ENCODE peak calls at places on chromosomes 16 and 17, in nine cellular contexts. S, B, E, Q, Z, G, F, A and I are unnamed samples.
A peak's percentile ranks its signal among the peaks of the same experiment; 100 is the strongest.

GRCh38 chr17:57676543-57676942 is 68.6 kb downstream of the CCDC182 start:
- DNase-seq in S (no peak), B (no peak), E (no peak), Q (no peak), Z (no peak), G (no peak), F (no peak), A (no peak), I (no peak)

GRCh38 chr17:41307647-41308046 is 1.5 kb downstream of the KRTAP16-1 start:
- DNase-seq in S (no peak), B (no peak), E (no peak), Q (no peak), Z (peak; percentile 13), G (no peak), F (no peak), A (peak; percentile 55), I (no peak)

GRCh38 chr17:50352072-50352692 is 6.3 kb downstream of the XYLT2 start:
- DNase-seq in S (no peak), B (no peak), E (no peak), Q (no peak), Z (no peak), G (no peak), F (peak; percentile 16), A (peak; percentile 25), I (no peak)

GRCh38 chr16:3021449-3022207 is 1.5 kb downstream of the TNFRSF12A start:
- DNase-seq in S (peak; percentile 76), B (peak; percentile 90), E (peak; percentile 90), Q (peak; percentile 91), Z (peak; percentile 88), G (peak; percentile 81), F (peak; percentile 87), A (peak; percentile 43), I (peak; percentile 82)

GRCh38 chr16:3266873-3267537 is 10.6 kb upstream of the MEFV start:
- DNase-seq in S (no peak), B (no peak), E (peak; percentile 57), Q (no peak), Z (no peak), G (no peak), F (no peak), A (peak; percentile 11), I (peak; percentile 19)

GRCh38 chr17:66309793-66310192 is 7.4 kb downstream of the PRKCA start:
- DNase-seq in S (no peak), B (no peak), E (no peak), Q (no peak), Z (no peak), G (no peak), F (no peak), A (no peak), I (no peak)

GRCh38 chr17:19017401-19017800 is 12.8 kb upstream of the FAM83G start:
- DNase-seq in S (no peak), B (no peak), E (no peak), Q (no peak), Z (no peak), G (no peak), F (no peak), A (no peak), I (no peak)

GRCh38 chr17:67312265-67312664 is 54.1 kb downstream of the PSMD12 start:
- DNase-seq in S (no peak), B (no peak), E (no peak), Q (no peak), Z (no peak), G (no peak), F (no peak), A (no peak), I (no peak)

GRCh38 chr16:30490210-30490609 is 17.7 kb downstream of the ITGAL start:
- DNase-seq in S (no peak), B (no peak), E (no peak), Q (no peak), Z (no peak), G (no peak), F (no peak), A (no peak), I (no peak)

GRCh38 chr17:40602445-40603443 is 37.5 kb upstream of the CCR7 start:
- DNase-seq in S (no peak), B (no peak), E (peak; percentile 56), Q (peak; percentile 62), Z (no peak), G (no peak), F (peak; percentile 57), A (no peak), I (no peak)

GRCh38 chr16:67801889-67802288 is 4.5 kb downstream of the RANBP10 start:
- DNase-seq in S (no peak), B (no peak), E (no peak), Q (no peak), Z (no peak), G (no peak), F (no peak), A (no peak), I (peak; percentile 72)

GRCh38 chr16:11748404-11749254 is 6.0 kb upstream of the TXNDC11 start:
- DNase-seq in S (peak; percentile 27), B (no peak), E (no peak), Q (no peak), Z (peak; percentile 43), G (no peak), F (no peak), A (no peak), I (no peak)

GRCh38 chr16:64654137-64654652 is 467.7 kb downstream of the CDH11 start:
- DNase-seq in S (no peak), B (no peak), E (peak; percentile 78), Q (no peak), Z (no peak), G (no peak), F (no peak), A (no peak), I (no peak)

GRCh38 chr17:81483085-81483861 is 29.3 kb downstream of the ACTG1 start:
- DNase-seq in S (no peak), B (peak; percentile 68), E (peak; percentile 56), Q (no peak), Z (peak; percentile 58), G (no peak), F (peak; percentile 80), A (no peak), I (peak; percentile 61)

GRCh38 chr17:5043524-5043923 is 8.3 kb upstream of the SLC52A1 start:
- DNase-seq in S (no peak), B (no peak), E (no peak), Q (no peak), Z (no peak), G (no peak), F (no peak), A (no peak), I (no peak)